ENCODE peak calls at places on chromosomes 2 and 18, in five cellular contexts. One of them, this sample, is unnamed.
A peak's percentile ranks its signal among the peaks of the same experiment; 100 is the strongest.

GRCh38 chr2:95298471-95299111 is 1.4 kb downstream of the KCNIP3 start:
- DNase-seq in endodermal cell: no peak
- DNase-seq in tibial artery: no peak
- DNase-seq in CD8-positive, alpha-beta T cell: no peak
- DNase-seq in body of pancreas: no peak
- DNase-seq in this sample: no peak

GRCh38 chr2:29376541-29376940 is 261.3 kb downstream of the CLIP4 start:
- DNase-seq in endodermal cell: no peak
- DNase-seq in tibial artery: no peak
- DNase-seq in CD8-positive, alpha-beta T cell: no peak
- DNase-seq in body of pancreas: no peak
- DNase-seq in this sample: no peak

GRCh38 chr2:57720728-57721627 is 325.6 kb upstream of the VRK2 start:
- DNase-seq in endodermal cell: peak; percentile 87
- DNase-seq in tibial artery: no peak
- DNase-seq in CD8-positive, alpha-beta T cell: no peak
- DNase-seq in body of pancreas: peak; percentile 40
- DNase-seq in this sample: no peak

GRCh38 chr2:213644926-213645325 is 360.7 kb downstream of the SPAG16 start:
- DNase-seq in endodermal cell: peak; percentile 52
- DNase-seq in tibial artery: no peak
- DNase-seq in CD8-positive, alpha-beta T cell: no peak
- DNase-seq in body of pancreas: no peak
- DNase-seq in this sample: no peak

GRCh38 chr2:77512521-77512920 is 9.7 kb downstream of the LRRTM4 start:
- DNase-seq in endodermal cell: no peak
- DNase-seq in tibial artery: no peak
- DNase-seq in CD8-positive, alpha-beta T cell: no peak
- DNase-seq in body of pancreas: no peak
- DNase-seq in this sample: no peak

GRCh38 chr2:27627963-27628766 is 647 bp downstream of the CCDC121 start:
- DNase-seq in endodermal cell: peak; percentile 47
- DNase-seq in tibial artery: no peak
- DNase-seq in CD8-positive, alpha-beta T cell: no peak
- DNase-seq in body of pancreas: peak; percentile 37
- DNase-seq in this sample: no peak

GRCh38 chr2:173830169-173830568 is 135.0 kb downstream of the SP3 start:
- DNase-seq in endodermal cell: no peak
- DNase-seq in tibial artery: peak; percentile 21
- DNase-seq in CD8-positive, alpha-beta T cell: no peak
- DNase-seq in body of pancreas: no peak
- DNase-seq in this sample: no peak

GRCh38 chr2:3827673-3828575 is 124.5 kb downstream of the DCDC2C start:
- DNase-seq in endodermal cell: peak; percentile 66
- DNase-seq in tibial artery: no peak
- DNase-seq in CD8-positive, alpha-beta T cell: no peak
- DNase-seq in body of pancreas: peak; percentile 30
- DNase-seq in this sample: no peak

GRCh38 chr2:179165356-179166000 is 99.2 kb downstream of the SESTD1 start:
- DNase-seq in endodermal cell: no peak
- DNase-seq in tibial artery: no peak
- DNase-seq in CD8-positive, alpha-beta T cell: no peak
- DNase-seq in body of pancreas: no peak
- DNase-seq in this sample: no peak

GRCh38 chr18:75247041-75247551 is 36.5 kb downstream of the TSHZ1 start:
- DNase-seq in endodermal cell: no peak
- DNase-seq in tibial artery: no peak
- DNase-seq in CD8-positive, alpha-beta T cell: no peak
- DNase-seq in body of pancreas: no peak
- DNase-seq in this sample: no peak

GRCh38 chr2:146741260-146741659 is 1103.6 kb upstream of the ACVR2A start:
- DNase-seq in endodermal cell: no peak
- DNase-seq in tibial artery: no peak
- DNase-seq in CD8-positive, alpha-beta T cell: no peak
- DNase-seq in body of pancreas: no peak
- DNase-seq in this sample: no peak

GRCh38 chr2:190578158-190579057 is 43.9 kb upstream of the NEMP2 start:
- DNase-seq in endodermal cell: no peak
- DNase-seq in tibial artery: no peak
- DNase-seq in CD8-positive, alpha-beta T cell: no peak
- DNase-seq in body of pancreas: peak; percentile 18
- DNase-seq in this sample: no peak

GRCh38 chr2:106197878-106198277 is 3.8 kb upstream of the UXS1 start:
- DNase-seq in endodermal cell: peak; percentile 53
- DNase-seq in tibial artery: peak; percentile 39
- DNase-seq in CD8-positive, alpha-beta T cell: no peak
- DNase-seq in body of pancreas: peak; percentile 9
- DNase-seq in this sample: no peak

GRCh38 chr2:27003857-27004256 is 28.9 kb upstream of the TMEM214 start:
- DNase-seq in endodermal cell: no peak
- DNase-seq in tibial artery: no peak
- DNase-seq in CD8-positive, alpha-beta T cell: no peak
- DNase-seq in body of pancreas: no peak
- DNase-seq in this sample: no peak

GRCh38 chr2:234993547-234993981 is 41.7 kb downstream of the SH3BP4 start:
- DNase-seq in endodermal cell: no peak
- DNase-seq in tibial artery: no peak
- DNase-seq in CD8-positive, alpha-beta T cell: no peak
- DNase-seq in body of pancreas: peak; percentile 82
- DNase-seq in this sample: no peak

GRCh38 chr2:72427022-72427861 is 279.6 kb upstream of the CYP26B1 start:
- DNase-seq in endodermal cell: no peak
- DNase-seq in tibial artery: no peak
- DNase-seq in CD8-positive, alpha-beta T cell: no peak
- DNase-seq in body of pancreas: no peak
- DNase-seq in this sample: no peak

GRCh38 chr2:45176399-45176798 is 167.1 kb upstream of the SIX2 start:
- DNase-seq in endodermal cell: peak; percentile 74
- DNase-seq in tibial artery: no peak
- DNase-seq in CD8-positive, alpha-beta T cell: no peak
- DNase-seq in body of pancreas: no peak
- DNase-seq in this sample: no peak

GRCh38 chr2:219362524-219363164 is 25.1 kb downstream of the DNPEP start:
- DNase-seq in endodermal cell: no peak
- DNase-seq in tibial artery: peak; percentile 60
- DNase-seq in CD8-positive, alpha-beta T cell: no peak
- DNase-seq in body of pancreas: peak; percentile 39
- DNase-seq in this sample: no peak

GRCh38 chr2:128272586-128273468 is 45.8 kb downstream of the HS6ST1 start:
- DNase-seq in endodermal cell: peak; percentile 34
- DNase-seq in tibial artery: no peak
- DNase-seq in CD8-positive, alpha-beta T cell: no peak
- DNase-seq in body of pancreas: peak; percentile 20
- DNase-seq in this sample: no peak

GRCh38 chr2:131493199-131494018 is 1.2 kb upstream of the MZT2A start:
- DNase-seq in endodermal cell: no peak
- DNase-seq in tibial artery: no peak
- DNase-seq in CD8-positive, alpha-beta T cell: no peak
- DNase-seq in body of pancreas: no peak
- DNase-seq in this sample: no peak

GRCh38 chr2:235966396-235966795 is 201.8 kb downstream of the GBX2 start:
- DNase-seq in endodermal cell: peak; percentile 64
- DNase-seq in tibial artery: no peak
- DNase-seq in CD8-positive, alpha-beta T cell: no peak
- DNase-seq in body of pancreas: no peak
- DNase-seq in this sample: no peak

GRCh38 chr2:68762665-68763064 is 28.1 kb downstream of the ARHGAP25 start:
- DNase-seq in endodermal cell: no peak
- DNase-seq in tibial artery: no peak
- DNase-seq in CD8-positive, alpha-beta T cell: no peak
- DNase-seq in body of pancreas: no peak
- DNase-seq in this sample: no peak

GRCh38 chr2:202171246-202171833 is 67.1 kb downstream of the SUMO1 start:
- DNase-seq in endodermal cell: peak; percentile 87
- DNase-seq in tibial artery: no peak
- DNase-seq in CD8-positive, alpha-beta T cell: no peak
- DNase-seq in body of pancreas: no peak
- DNase-seq in this sample: no peak

GRCh38 chr2:3265471-3265870 is 112.1 kb downstream of the EIPR1 start:
- DNase-seq in endodermal cell: no peak
- DNase-seq in tibial artery: no peak
- DNase-seq in CD8-positive, alpha-beta T cell: no peak
- DNase-seq in body of pancreas: no peak
- DNase-seq in this sample: no peak

GRCh38 chr2:75676464-75676863 is 29.9 kb downstream of the MRPL19 start:
- DNase-seq in endodermal cell: no peak
- DNase-seq in tibial artery: no peak
- DNase-seq in CD8-positive, alpha-beta T cell: no peak
- DNase-seq in body of pancreas: no peak
- DNase-seq in this sample: no peak

GRCh38 chr2:214261683-214262082 is 149.2 kb upstream of the VWC2L start:
- DNase-seq in endodermal cell: no peak
- DNase-seq in tibial artery: no peak
- DNase-seq in CD8-positive, alpha-beta T cell: no peak
- DNase-seq in body of pancreas: no peak
- DNase-seq in this sample: no peak

GRCh38 chr2:165627463-165627862 is 158.0 kb downstream of the CSRNP3 start:
- DNase-seq in endodermal cell: no peak
- DNase-seq in tibial artery: no peak
- DNase-seq in CD8-positive, alpha-beta T cell: no peak
- DNase-seq in body of pancreas: no peak
- DNase-seq in this sample: no peak

GRCh38 chr18:8960740-8961657 is 141.5 kb upstream of the NDUFV2 start:
- DNase-seq in endodermal cell: no peak
- DNase-seq in tibial artery: no peak
- DNase-seq in CD8-positive, alpha-beta T cell: no peak
- DNase-seq in body of pancreas: no peak
- DNase-seq in this sample: no peak

GRCh38 chr2:229081411-229081810 is 189.7 kb downstream of the PID1 start:
- DNase-seq in endodermal cell: no peak
- DNase-seq in tibial artery: no peak
- DNase-seq in CD8-positive, alpha-beta T cell: no peak
- DNase-seq in body of pancreas: no peak
- DNase-seq in this sample: no peak

GRCh38 chr2:20400306-20400705 is 46.6 kb upstream of the RHOB start:
- DNase-seq in endodermal cell: no peak
- DNase-seq in tibial artery: no peak
- DNase-seq in CD8-positive, alpha-beta T cell: no peak
- DNase-seq in body of pancreas: no peak
- DNase-seq in this sample: no peak

GRCh38 chr18:8667846-8668245 is 37.5 kb upstream of the MTCL1 start:
- DNase-seq in endodermal cell: no peak
- DNase-seq in tibial artery: no peak
- DNase-seq in CD8-positive, alpha-beta T cell: no peak
- DNase-seq in body of pancreas: no peak
- DNase-seq in this sample: no peak

GRCh38 chr2:189304360-189304759 is 124.8 kb upstream of the COL5A2 start:
- DNase-seq in endodermal cell: no peak
- DNase-seq in tibial artery: no peak
- DNase-seq in CD8-positive, alpha-beta T cell: no peak
- DNase-seq in body of pancreas: no peak
- DNase-seq in this sample: no peak

GRCh38 chr18:44852818-44853217 is 172.1 kb downstream of the SETBP1 start:
- DNase-seq in endodermal cell: no peak
- DNase-seq in tibial artery: no peak
- DNase-seq in CD8-positive, alpha-beta T cell: no peak
- DNase-seq in body of pancreas: peak; percentile 16
- DNase-seq in this sample: no peak

GRCh38 chr2:23633966-23634365 is 249.0 kb downstream of the KLHL29 start:
- DNase-seq in endodermal cell: no peak
- DNase-seq in tibial artery: no peak
- DNase-seq in CD8-positive, alpha-beta T cell: no peak
- DNase-seq in body of pancreas: no peak
- DNase-seq in this sample: no peak

GRCh38 chr2:23635666-23636340 is 250.8 kb downstream of the KLHL29 start:
- DNase-seq in endodermal cell: no peak
- DNase-seq in tibial artery: no peak
- DNase-seq in CD8-positive, alpha-beta T cell: no peak
- DNase-seq in body of pancreas: no peak
- DNase-seq in this sample: no peak

GRCh38 chr2:23639406-23639982 is 254.5 kb downstream of the KLHL29 start:
- DNase-seq in endodermal cell: peak; percentile 69
- DNase-seq in tibial artery: no peak
- DNase-seq in CD8-positive, alpha-beta T cell: no peak
- DNase-seq in body of pancreas: no peak
- DNase-seq in this sample: no peak

GRCh38 chr2:23636412-23636811 is 251.4 kb downstream of the KLHL29 start:
- DNase-seq in endodermal cell: peak; percentile 78
- DNase-seq in tibial artery: peak; percentile 40
- DNase-seq in CD8-positive, alpha-beta T cell: no peak
- DNase-seq in body of pancreas: no peak
- DNase-seq in this sample: no peak

DNA sequence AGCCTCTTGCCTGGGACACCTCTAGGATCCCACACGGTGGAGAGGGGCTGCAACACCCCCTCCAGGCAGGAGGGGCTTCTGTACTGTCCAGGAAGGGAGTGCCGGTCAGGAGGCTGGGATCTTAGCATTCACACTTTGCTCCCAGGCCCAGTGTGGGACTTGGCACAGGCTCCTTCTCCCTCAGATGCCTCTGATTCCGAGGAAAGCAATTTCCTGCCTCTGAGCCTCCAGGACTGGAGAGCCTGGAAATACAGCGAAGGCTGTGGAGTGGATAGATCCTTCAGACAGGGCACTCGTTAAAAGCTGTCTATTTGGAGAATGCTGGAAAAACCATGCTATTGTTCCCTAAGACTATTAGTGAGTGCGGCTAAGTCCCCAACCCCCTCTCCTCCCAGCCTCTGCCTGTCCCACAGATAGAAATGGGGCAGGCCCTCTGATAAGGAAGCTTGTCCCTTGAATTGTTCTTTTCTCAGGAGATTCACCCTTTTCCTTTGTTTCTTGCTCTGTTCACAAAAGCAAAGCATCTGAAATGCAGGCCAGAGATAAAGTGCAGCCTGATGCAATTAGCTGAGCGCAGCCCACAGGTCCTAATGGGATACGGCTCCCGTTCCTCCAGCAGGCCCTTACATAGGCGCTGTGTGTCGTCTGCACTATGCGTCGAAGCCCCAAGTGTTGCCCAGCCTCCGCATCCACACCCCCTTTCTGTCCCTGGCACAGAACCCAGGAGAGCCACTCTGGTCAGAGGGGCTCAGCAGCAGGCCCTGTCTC is 252.2 kb downstream of the KLHL29 start:
- DNase-seq in endodermal cell: peak; percentile 65
- DNase-seq in tibial artery: peak; percentile 36
- DNase-seq in CD8-positive, alpha-beta T cell: no peak
- DNase-seq in body of pancreas: no peak
- DNase-seq in this sample: no peak
- H3K27ac ChIP-seq in endodermal cell: peak overlapping the region; percentile 39
- H3K27ac ChIP-seq in tibial artery: peak overlapping the region; percentile 68
- H3K27ac ChIP-seq in CD8-positive, alpha-beta T cell: no peak overlapping the region
- H3K27ac ChIP-seq in body of pancreas: no peak overlapping the region
- H3K27ac ChIP-seq in this sample: peak overlapping the region; percentile 14

GRCh38 chr2:85593023-85593422 is 2.5 kb upstream of the RNF181 start:
- DNase-seq in endodermal cell: no peak
- DNase-seq in tibial artery: no peak
- DNase-seq in CD8-positive, alpha-beta T cell: no peak
- DNase-seq in body of pancreas: peak; percentile 89
- DNase-seq in this sample: no peak
- H3K4me1 ChIP-seq in endodermal cell: peaks cover 4% of the 10 kb centered on the region
- H3K4me1 ChIP-seq in tibial artery: peaks cover 63% of the 10 kb centered on the region
- H3K4me1 ChIP-seq in CD8-positive, alpha-beta T cell: peaks cover 25% of the 10 kb centered on the region
- H3K4me1 ChIP-seq in body of pancreas: peaks cover 79% of the 10 kb centered on the region
- H3K4me1 ChIP-seq in this sample: peaks cover 75% of the 10 kb centered on the region

GRCh38 chr2:239253264-239253663 is 147.6 kb downstream of the HDAC4 start:
- DNase-seq in endodermal cell: no peak
- DNase-seq in tibial artery: no peak
- DNase-seq in CD8-positive, alpha-beta T cell: no peak
- DNase-seq in body of pancreas: no peak
- DNase-seq in this sample: no peak
- H3K27ac ChIP-seq in endodermal cell: no peak overlapping the region
- H3K27ac ChIP-seq in tibial artery: no peak overlapping the region
- H3K27ac ChIP-seq in CD8-positive, alpha-beta T cell: no peak overlapping the region
- H3K27ac ChIP-seq in body of pancreas: peak overlapping the region; percentile 36
- H3K27ac ChIP-seq in this sample: no peak overlapping the region

GRCh38 chr2:99659874-99660273 is 170.1 kb upstream of the REV1 start:
- DNase-seq in endodermal cell: no peak
- DNase-seq in tibial artery: peak; percentile 72
- DNase-seq in CD8-positive, alpha-beta T cell: no peak
- DNase-seq in body of pancreas: no peak
- DNase-seq in this sample: no peak
- H3K4me1 ChIP-seq in endodermal cell: no peaks in the 10 kb centered on the region
- H3K4me1 ChIP-seq in tibial artery: peaks cover 51% of the 10 kb centered on the region
- H3K4me1 ChIP-seq in CD8-positive, alpha-beta T cell: no peaks in the 10 kb centered on the region
- H3K4me1 ChIP-seq in body of pancreas: peaks cover 5% of the 10 kb centered on the region
- H3K4me1 ChIP-seq in this sample: peaks cover 29% of the 10 kb centered on the region